ENCODE peak calls at places on chromosomes 3 and 15, in eight cellular contexts. H is GM23248, P is K562, Q is neural progenitor cell, A is HepG2, Z is hepatocyte, T is OCI-LY7, K is IMR-90. M is an unnamed sample.

GRCh38 chr3:43906847-43907507 is 216.2 kb downstream of the ABHD5 start:
- DNase-seq in K (no peak), T (no peak), Z (no peak), H (no peak), A (no peak), Q (no peak), P (no peak), M (no peak)

GRCh38 chr3:127457094-127457475 is 133.4 kb downstream of the TPRA1 start:
- DNase-seq in H (peak), Z (peak), P (no peak), Q (peak), A (no peak), T (no peak), K (peak), M (no peak)

GRCh38 chr15:35393403-35393802 is 152.6 kb downstream of the DPH6 start:
- DNase-seq in T (no peak), A (no peak), Q (no peak), H (no peak), P (no peak), Z (peak), K (no peak), M (no peak)

GRCh38 chr3:141460097-141460704 is 26.6 kb upstream of the RASA2 start:
- DNase-seq in H (peak), A (peak), P (peak), T (peak), Z (peak), Q (peak), K (peak), M (no peak)

GRCh38 chr15:52660192-52660591 is 19.0 kb downstream of the ATOSA start:
- DNase-seq in Z (no peak), K (no peak), A (no peak), P (no peak), T (no peak), Q (no peak), H (no peak), M (no peak)

GRCh38 chr3:64150527-64151238 is 74.6 kb downstream of the PRICKLE2 start:
- DNase-seq in P (no peak), T (no peak), A (peak), Z (peak), Q (no peak), K (peak), H (peak), M (no peak)

GRCh38 chr3:16106050-16106449 is 68.4 kb upstream of the GALNT15 start:
- DNase-seq in H (no peak), A (no peak), P (no peak), Z (no peak), K (no peak), T (no peak), Q (no peak), M (no peak)

GRCh38 chr3:35438101-35438500 is 201.2 kb upstream of the ARPP21 start:
- DNase-seq in K (no peak), T (no peak), P (no peak), Z (no peak), H (no peak), A (no peak), Q (no peak), M (no peak)

GRCh38 chr3:13040381-13041074 is 32.7 kb downstream of the IQSEC1 start:
- DNase-seq in P (peak), Z (no peak), A (no peak), H (peak), T (peak), K (no peak), Q (peak), M (no peak)

GRCh38 chr3:38224357-38224756 is 41.3 kb upstream of the SLC22A13 start:
- DNase-seq in K (peak), Q (no peak), T (no peak), H (no peak), P (no peak), A (no peak), Z (no peak), M (no peak)

GRCh38 chr3:129549006-129549800 is 6.2 kb downstream of the H1-8 start:
- DNase-seq in T (no peak), Q (no peak), P (no peak), Z (no peak), A (no peak), H (peak), K (peak), M (peak)

GRCh38 chr3:52557011-52557410 is 20.6 kb downstream of the UQCC5 start:
- DNase-seq in Q (no peak), Z (no peak), H (no peak), A (no peak), K (no peak), T (no peak), P (no peak), M (no peak)

GRCh38 chr3:377158-377561 is 180.6 kb downstream of the CHL1 start:
- DNase-seq in H (peak), Q (peak), T (peak), P (no peak), A (peak), Z (peak), K (peak), M (peak)

GRCh38 chr3:40124918-40125317 is 184.6 kb upstream of the EIF1B start:
- DNase-seq in K (no peak), P (no peak), T (no peak), H (no peak), Z (no peak), A (no peak), Q (peak), M (no peak)

GRCh38 chr15:67253103-67253502 is 1.4 kb downstream of the AAGAB start:
- DNase-seq in Q (no peak), Z (no peak), P (no peak), A (no peak), H (no peak), T (no peak), K (no peak), M (no peak)

GRCh38 chr3:48125026-48125704 is 63.1 kb downstream of the CDC25A start:
- DNase-seq in A (no peak), Z (no peak), P (no peak), Q (no peak), H (peak), K (peak), T (no peak), M (no peak)

GRCh38 chr3:139225551-139225950 is 118.3 kb upstream of the MRPS22 start:
- DNase-seq in Q (no peak), A (no peak), K (peak), P (no peak), T (no peak), Z (no peak), H (peak), M (no peak)

GRCh38 chr3:109023656-109024254 is 70.1 kb upstream of the GUCA1C start:
- DNase-seq in A (peak), H (peak), Z (peak), P (peak), T (peak), Q (peak), K (peak), M (no peak)

GRCh38 chr3:72535789-72536188 is 312.5 kb downstream of the SHQ1 start:
- DNase-seq in H (no peak), P (no peak), Z (no peak), Q (no peak), K (no peak), A (no peak), T (no peak), M (no peak)

GRCh38 chr15:90882781-90883525 is 1.4 kb upstream of the FES start:
- DNase-seq in K (no peak), T (no peak), H (no peak), Z (no peak), A (no peak), P (no peak), Q (no peak), M (no peak)

GRCh38 chr3:57130426-57131209 is 34.5 kb downstream of the IL17RD start:
- DNase-seq in K (no peak), P (no peak), A (no peak), T (peak), H (no peak), Z (peak), Q (peak), M (no peak)

GRCh38 chr3:179236676-179237301 is 14.1 kb downstream of the KCNMB3 start:
- DNase-seq in H (no peak), Z (no peak), K (no peak), P (no peak), T (no peak), A (no peak), Q (no peak), M (no peak)

GRCh38 chr3:30658328-30659052 is 52.1 kb downstream of the TGFBR2 start:
- DNase-seq in Q (no peak), A (peak), T (peak), H (peak), Z (no peak), P (no peak), K (peak), M (no peak)

GRCh38 chr3:78900879-78901278 is 866.9 kb downstream of the ROBO1 start:
- DNase-seq in K (no peak), T (no peak), P (no peak), A (no peak), H (no peak), Z (no peak), Q (no peak), M (no peak)

GRCh38 chr3:62088472-62089104 is 284.8 kb downstream of the FEZF2 start:
- DNase-seq in K (no peak), P (no peak), H (no peak), A (no peak), T (no peak), Q (no peak), Z (no peak), M (no peak)

GRCh38 chr15:100601158-100601557 is 826 bp downstream of the LINS1 start:
- DNase-seq in K (no peak), Q (peak), H (peak), A (no peak), T (peak), Z (peak), P (peak), M (no peak)

GRCh38 chr3:129277829-129278271 is 820 bp upstream of the HMCES start:
- DNase-seq in K (peak), Q (peak), P (no peak), Z (peak), A (no peak), T (peak), H (peak), M (no peak)

GRCh38 chr3:194132465-194133358 is 3.2 kb upstream of the HES1 start:
- DNase-seq in A (peak), Z (peak), T (no peak), Q (peak), H (peak), K (no peak), P (no peak), M (no peak)

GRCh38 chr15:101200181-101200580 is 51.7 kb downstream of the CHSY1 start:
- DNase-seq in P (no peak), Z (no peak), Q (no peak), K (no peak), A (no peak), T (no peak), H (no peak), M (no peak)

GRCh38 chr15:49182128-49182527 is 12.1 kb downstream of the GALK2 start:
- DNase-seq in Z (no peak), P (no peak), Q (no peak), K (no peak), A (no peak), T (no peak), H (no peak), M (no peak)

GRCh38 chr3:152253514-152253913 is 15.2 kb upstream of the MBNL1 start:
- DNase-seq in P (no peak), T (no peak), H (peak), Q (no peak), K (no peak), A (no peak), Z (no peak), M (no peak)

GRCh38 chr3:152252750-152253149 is 16.0 kb upstream of the MBNL1 start:
- DNase-seq in Q (no peak), K (no peak), A (no peak), H (no peak), T (no peak), Z (no peak), P (no peak), M (no peak)

GRCh38 chr3:152255290-152255689 is 13.4 kb upstream of the MBNL1 start:
- DNase-seq in H (no peak), P (no peak), Q (no peak), K (no peak), T (no peak), Z (no peak), A (no peak), M (no peak)

GRCh38 chr3:152251916-152252315 is 16.8 kb upstream of the MBNL1 start:
- DNase-seq in Z (no peak), K (no peak), H (no peak), T (no peak), P (no peak), Q (no peak), A (no peak), M (no peak)

DNA sequence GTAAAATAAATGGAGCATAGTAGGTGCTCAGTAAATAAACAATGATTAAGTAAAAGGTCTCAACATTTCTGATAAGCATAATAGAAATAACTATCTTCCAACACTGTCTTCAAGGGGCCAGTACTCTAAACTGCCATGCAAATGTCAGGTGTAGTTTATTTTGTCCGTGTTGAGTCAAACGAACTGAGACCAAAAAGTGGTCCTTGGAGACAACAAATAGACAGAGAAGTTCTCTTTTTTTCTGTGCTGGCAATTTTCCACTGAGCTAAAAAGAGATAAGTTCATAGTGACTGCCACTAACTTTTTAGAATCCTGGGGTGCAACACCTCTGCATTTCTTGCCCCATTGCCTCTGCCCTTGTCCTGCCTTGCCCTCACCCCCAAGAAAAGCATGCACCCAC is 14.7 kb upstream of the MBNL1 start:
- DNase-seq in Q (no peak), T (peak), K (no peak), Z (no peak), H (no peak), A (no peak), P (no peak), M (no peak)
- H3K4me3 ChIP-seq in Q (no peak), T (peak), K (no peak), Z (no peak), H (no peak), A (no peak), P (no peak), M (no peak)

GRCh38 chr3:131222599-131222998 is 159.0 kb upstream of the NUDT16 start:
- DNase-seq in H (no peak), P (no peak), T (no peak), K (no peak), Q (no peak), Z (no peak), A (no peak), M (no peak)

GRCh38 chr3:131223373-131224289 is 157.9 kb upstream of the NUDT16 start:
- DNase-seq in K (no peak), A (no peak), T (no peak), Z (no peak), H (no peak), Q (no peak), P (no peak), M (no peak)

GRCh38 chr3:131218196-131218595 is 163.4 kb upstream of the NUDT16 start:
- DNase-seq in T (no peak), Z (no peak), P (no peak), H (peak), Q (no peak), A (no peak), K (peak), M (no peak)

GRCh38 chr3:131224886-131225550 is 156.6 kb upstream of the NUDT16 start:
- DNase-seq in A (no peak), T (no peak), Q (no peak), H (peak), K (peak), P (no peak), Z (no peak), M (no peak)

GRCh38 chr3:131221731-131222130 is 159.8 kb upstream of the NUDT16 start:
- DNase-seq in Q (no peak), H (peak), A (no peak), T (no peak), Z (peak), P (no peak), K (peak), M (peak)
- H2AFZ ChIP-seq in Q (no peak), H (peak), A (no peak), T (no peak), Z (no peak), P (no peak), K (no peak), M (no peak)

GRCh38 chr3:170642882-170643601 is 57.2 kb upstream of the SLC7A14 start:
- DNase-seq in A (no peak), P (no peak), Z (no peak), K (no peak), Q (no peak), H (no peak), T (no peak), M (no peak)
- H3K27ac ChIP-seq in A (no peak), P (no peak), Z (no peak), K (no peak), Q (no peak), H (no peak), T (no peak), M (no peak)

DNA sequence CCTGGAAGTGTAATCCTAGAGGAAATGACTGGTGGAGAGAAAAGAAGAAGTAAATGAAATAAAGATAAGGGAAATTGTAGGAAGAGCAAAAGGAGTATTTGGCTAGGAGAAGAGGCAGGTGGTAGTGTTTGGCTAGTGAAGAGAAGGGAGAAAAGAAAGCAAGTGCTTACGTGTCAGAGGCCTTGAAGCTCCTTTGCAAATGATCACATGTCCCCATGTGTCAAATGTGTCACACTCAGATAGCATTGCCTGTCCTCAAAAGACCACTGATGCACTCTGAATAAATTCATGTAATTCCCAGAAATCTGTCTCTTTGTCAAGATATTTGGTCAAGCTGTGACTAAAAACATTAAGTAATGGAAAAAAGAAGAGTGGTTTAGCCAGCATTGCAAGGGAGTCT is 639.3 kb downstream of the TUSC7 start:
- DNase-seq in T (no peak), K (no peak), P (no peak), Q (no peak), Z (no peak), A (no peak), H (no peak), M (no peak)
- H3K4me3 ChIP-seq in T (no peak), K (no peak), P (no peak), Q (no peak), Z (no peak), A (no peak), H (no peak), M (no peak)

GRCh38 chr15:73753250-73754130 is at the start of gene INSYN1:
- DNase-seq in A (no peak), P (no peak), T (no peak), Z (peak), K (no peak), H (peak), Q (peak), M (no peak)
- H2AFZ ChIP-seq in A (no peak), P (no peak), T (no peak), Z (peak), K (peak), H (peak), Q (peak), M (no peak)

DNA sequence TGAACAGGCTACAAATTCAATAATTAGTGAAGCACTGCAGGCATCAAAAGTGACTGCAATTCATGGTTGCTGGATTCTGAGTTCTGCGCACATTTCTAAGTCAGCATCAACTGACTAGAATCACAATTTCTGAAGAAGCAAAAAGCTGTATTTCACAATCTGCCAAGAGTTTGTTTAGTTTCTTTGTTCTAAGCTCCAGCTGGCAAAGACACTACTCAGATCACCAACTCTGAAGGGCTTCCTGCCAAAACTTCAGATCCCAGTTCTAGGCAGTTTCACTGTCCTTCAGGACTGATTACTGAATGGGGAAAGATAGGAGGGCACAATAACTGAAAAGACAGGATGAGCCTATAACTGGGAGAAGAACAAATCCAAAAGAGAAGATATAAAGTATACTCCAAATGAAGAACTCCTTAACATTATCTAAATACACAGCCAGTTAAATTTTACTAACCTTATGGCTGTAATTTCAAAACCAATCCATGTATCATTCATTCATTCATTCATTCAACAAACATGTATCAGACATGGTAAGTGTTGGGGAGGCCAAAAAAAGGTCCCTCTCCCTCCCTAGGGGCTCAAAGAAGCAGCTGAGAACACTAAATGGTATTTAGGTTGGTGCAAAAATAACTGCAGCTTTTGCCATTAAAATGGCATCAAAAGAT is 17.1 kb downstream of the TJP1 start:
- DNase-seq in H (peak), A (peak), T (no peak), K (peak), P (no peak), Z (peak), Q (no peak), M (no peak)
- H3K27ac ChIP-seq in H (peak), A (no peak), T (no peak), K (no peak), P (no peak), Z (peak), Q (no peak), M (no peak)

GRCh38 chr3:9123849-9124248 is 125.6 kb downstream of the SRGAP3 start:
- DNase-seq in K (no peak), H (no peak), P (no peak), Z (no peak), Q (no peak), T (no peak), A (no peak), M (no peak)

GRCh38 chr3:9125278-9125951 is 124.0 kb downstream of the SRGAP3 start:
- DNase-seq in T (no peak), Z (no peak), Q (no peak), P (no peak), A (no peak), H (no peak), K (no peak), M (no peak)

GRCh38 chr3:9124725-9125124 is 124.7 kb downstream of the SRGAP3 start:
- DNase-seq in A (no peak), H (no peak), P (no peak), T (no peak), Q (peak), Z (no peak), K (no peak), M (no peak)

GRCh38 chr3:9121366-9121765 is 128.1 kb downstream of the SRGAP3 start:
- DNase-seq in Q (no peak), Z (no peak), H (no peak), K (no peak), P (no peak), T (no peak), A (no peak), M (no peak)

DNA sequence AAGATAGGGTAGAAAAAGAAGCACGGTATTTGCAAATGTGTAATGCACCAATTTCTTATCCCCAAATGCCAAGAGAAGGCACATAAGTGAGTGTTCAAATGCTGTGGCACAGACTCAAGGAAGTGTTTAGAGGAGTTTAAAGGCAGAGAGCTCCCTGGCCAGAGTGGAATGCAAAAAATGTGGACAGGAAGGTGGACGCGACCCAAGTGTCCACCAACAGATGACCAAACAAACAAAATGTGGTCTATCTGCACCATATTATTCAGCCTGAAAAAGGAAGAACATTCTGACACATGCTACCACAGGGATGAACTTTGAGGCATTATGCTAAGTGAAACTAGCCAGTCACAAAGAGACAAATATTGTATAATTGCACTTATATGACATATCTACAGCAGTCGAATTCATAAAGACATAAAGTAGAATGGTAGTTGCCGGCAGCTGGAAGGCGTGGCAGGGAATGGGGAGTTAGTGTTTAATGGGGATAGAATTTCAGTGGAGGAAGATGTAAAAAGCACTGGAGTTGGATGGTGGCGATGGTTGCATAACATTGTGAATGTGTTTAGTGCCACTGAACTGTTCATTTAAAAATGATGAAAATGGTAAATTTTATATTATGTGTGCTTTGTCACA is 126.6 kb downstream of the SRGAP3 start:
- DNase-seq in Z (no peak), H (no peak), P (no peak), K (no peak), A (no peak), Q (no peak), T (no peak), M (no peak)
- H3K4me3 ChIP-seq in Z (no peak), H (no peak), P (no peak), K (no peak), A (no peak), Q (no peak), T (no peak), M (no peak)

GRCh38 chr3:188021502-188022040 is 132.4 kb upstream of the LPP start:
- DNase-seq in H (peak), Q (no peak), T (no peak), A (peak), Z (peak), P (no peak), K (peak), M (no peak)
- H2AFZ ChIP-seq in H (peak), Q (peak), T (no peak), A (peak), Z (peak), P (no peak), K (peak), M (no peak)

GRCh38 chr15:64112077-64112772 is 16.4 kb downstream of the SNX1 start:
- DNase-seq in T (no peak), A (peak), H (peak), K (no peak), Z (peak), Q (no peak), P (no peak), M (no peak)
- H3K27ac ChIP-seq in T (no peak), A (peak), H (peak), K (no peak), Z (peak), Q (no peak), P (no peak), M (no peak)